ENCODE peak calls at places on chromosomes 4 and X, in five cellular contexts. Q is pancreas, X is ovary, J is WERI-Rb-1, F is uterus. C is an unnamed sample.

GRCh38 chr4:89752932-89753598 is 83.9 kb downstream of the SNCA start:
- DNase-seq in F (peak; percentile 48), X (peak; percentile 48), J (peak; percentile 49), Q (no peak), C (no peak)

GRCh38 chr4:85964298-85964697 is 395.6 kb downstream of the MAPK10 start:
- DNase-seq in F (no peak), J (no peak), Q (no peak), X (no peak), C (no peak)

GRCh38 chr4:155426953-155427352 is 50.2 kb upstream of the MAP9 start:
- DNase-seq in F (no peak), J (no peak), Q (no peak), X (no peak), C (peak; percentile 43)

GRCh38 chr4:89868999-89869589 is 25.6 kb upstream of the MMRN1 start:
- DNase-seq in Q (no peak), J (no peak), X (no peak), F (no peak), C (no peak)

GRCh38 chr4:37540486-37540885 is 145.7 kb downstream of the RELL1 start:
- DNase-seq in Q (no peak), X (no peak), J (no peak), F (no peak), C (no peak)

GRCh38 chr4:133565379-133565778 is 416.3 kb downstream of the PCDH10 start:
- DNase-seq in F (no peak), J (no peak), X (no peak), Q (no peak), C (no peak)

GRCh38 chr4:122503214-122503613 is 46.7 kb upstream of the IL2 start:
- DNase-seq in Q (no peak), F (no peak), X (no peak), J (no peak), C (no peak)

GRCh38 chr4:8916914-8917305 is 45.3 kb upstream of the HMX1 start:
- DNase-seq in Q (no peak), F (no peak), X (no peak), J (no peak), C (no peak)

GRCh38 chr4:125489952-125490690 is 175.4 kb downstream of the FAT4 start:
- DNase-seq in F (no peak), J (no peak), X (no peak), Q (no peak), C (no peak)

GRCh38 chrX:45745479-45745878 is 544.8 kb upstream of the DIPK2B start:
- DNase-seq in F (no peak), X (no peak), Q (no peak), J (no peak), C (no peak)

GRCh38 chrX:150696264-150696789 is 3.1 kb downstream of the MTMR1 start:
- DNase-seq in X (no peak), F (no peak), Q (no peak), J (no peak), C (no peak)

GRCh38 chr4:14566518-14566917 is 435.8 kb upstream of the CPEB2 start:
- DNase-seq in F (no peak), X (no peak), Q (no peak), J (no peak), C (no peak)

GRCh38 chrX:53714580-53715335 is 28.2 kb upstream of the HUWE1 start:
- DNase-seq in J (no peak), Q (no peak), X (no peak), F (no peak), C (peak; percentile 30)

GRCh38 chrX:19280636-19281035 is 63.1 kb upstream of the PDHA1 start:
- DNase-seq in J (no peak), Q (no peak), F (no peak), X (no peak), C (no peak)

GRCh38 chr4:137981277-137981676 is 260.9 kb downstream of the SLC7A11 start:
- DNase-seq in J (no peak), Q (no peak), F (no peak), X (no peak), C (no peak)

GRCh38 chr4:24169956-24170355 is 280.1 kb upstream of the PPARGC1A start:
- DNase-seq in F (no peak), Q (no peak), J (no peak), X (no peak), C (no peak)

GRCh38 chr4:104941661-104942062 is 205.0 kb upstream of the TET2 start:
- DNase-seq in J (no peak), F (no peak), Q (no peak), X (no peak), C (no peak)

GRCh38 chr4:172996571-172997216 is 171.9 kb upstream of the GALNT7 start:
- DNase-seq in X (no peak), Q (no peak), J (no peak), F (no peak), C (no peak)

GRCh38 chrX:133250184-133251080 is 32.3 kb upstream of the TFDP3 start:
- DNase-seq in Q (no peak), F (no peak), J (no peak), X (no peak), C (no peak)

GRCh38 chr4:152360045-152360410 is 175.9 kb downstream of the FBXW7 start:
- DNase-seq in Q (no peak), J (no peak), F (no peak), X (no peak), C (no peak)

GRCh38 chr4:23890369-23891063 is 669 bp upstream of the PPARGC1A start:
- DNase-seq in F (no peak), J (no peak), X (no peak), Q (no peak), C (no peak)

GRCh38 chrX:9352243-9352642 is 112.6 kb upstream of the TBL1X start:
- DNase-seq in Q (no peak), J (no peak), X (no peak), F (no peak), C (no peak)

GRCh38 chr4:58767598-58767997 is 1657.4 kb upstream of the IGFBP7 start:
- DNase-seq in F (no peak), J (no peak), X (no peak), Q (no peak), C (no peak)

GRCh38 chr4:162010362-162010761 is 153.4 kb downstream of the FSTL5 start:
- DNase-seq in X (no peak), Q (no peak), F (no peak), J (no peak), C (no peak)

GRCh38 chrX:109533005-109533404 is 3.6 kb upstream of the NXT2 start:
- DNase-seq in J (no peak), F (no peak), X (no peak), Q (no peak), C (no peak)

GRCh38 chr4:45325112-45325462 is 598.7 kb upstream of the GNPDA2 start:
- DNase-seq in X (no peak), Q (no peak), F (no peak), J (no peak), C (no peak)

GRCh38 chr4:185592845-185593488 is 57.7 kb upstream of the PDLIM3 start:
- DNase-seq in F (no peak), J (no peak), Q (no peak), X (no peak), C (no peak)

GRCh38 chr4:68615699-68616422 is 39.7 kb upstream of the UGT2B17 start:
- DNase-seq in X (no peak), F (no peak), J (no peak), Q (no peak), C (no peak)

GRCh38 chr4:53821179-53821851 is 230.0 kb upstream of the LNX1 start:
- DNase-seq in F (no peak), X (no peak), J (no peak), Q (no peak), C (no peak)

GRCh38 chrX:45623266-45623665 is 422.6 kb upstream of the DIPK2B start:
- DNase-seq in Q (no peak), X (no peak), J (no peak), F (no peak), C (no peak)

GRCh38 chr4:79576480-79576803 is 168.4 kb upstream of the GK2 start:
- DNase-seq in X (no peak), J (peak; percentile 66), Q (no peak), F (no peak), C (no peak)

GRCh38 chr4:79281577-79282359 is 44.1 kb downstream of the NAA11 start:
- DNase-seq in J (no peak), X (no peak), Q (no peak), F (no peak), C (no peak)

GRCh38 chr4:57550143-57550542 is 440.0 kb upstream of the IGFBP7 start:
- DNase-seq in F (no peak), X (no peak), J (no peak), Q (no peak), C (no peak)

GRCh38 chr4:42397256-42397634 is at the start of gene SHISA3:
- DNase-seq in F (no peak), Q (no peak), J (peak; percentile 40), X (no peak), C (no peak)

GRCh38 chrX:79366556-79366887 is 612 bp downstream of the ITM2A start:
- DNase-seq in Q (no peak), J (no peak), X (no peak), F (peak; percentile 12), C (no peak)
- H3K4me3 ChIP-seq in Q (peak overlapping the region; percentile 40), J (no peak overlapping the region), X (peak overlapping the region; percentile 40), F (peak overlapping the region; percentile 41), C (no peak overlapping the region)

GRCh38 chrX:32708542-32708941 is 502.8 kb downstream of the DMD start:
- DNase-seq in X (no peak), Q (no peak), F (no peak), J (no peak), C (no peak)
- H3K27me3 ChIP-seq in X (peaks cover 3% of the 10 kb centered on the region), Q (no peaks in the 10 kb centered on the region), F (no peaks in the 10 kb centered on the region), J (peaks cover 2% of the 10 kb centered on the region), C (no peaks in the 10 kb centered on the region)

DNA sequence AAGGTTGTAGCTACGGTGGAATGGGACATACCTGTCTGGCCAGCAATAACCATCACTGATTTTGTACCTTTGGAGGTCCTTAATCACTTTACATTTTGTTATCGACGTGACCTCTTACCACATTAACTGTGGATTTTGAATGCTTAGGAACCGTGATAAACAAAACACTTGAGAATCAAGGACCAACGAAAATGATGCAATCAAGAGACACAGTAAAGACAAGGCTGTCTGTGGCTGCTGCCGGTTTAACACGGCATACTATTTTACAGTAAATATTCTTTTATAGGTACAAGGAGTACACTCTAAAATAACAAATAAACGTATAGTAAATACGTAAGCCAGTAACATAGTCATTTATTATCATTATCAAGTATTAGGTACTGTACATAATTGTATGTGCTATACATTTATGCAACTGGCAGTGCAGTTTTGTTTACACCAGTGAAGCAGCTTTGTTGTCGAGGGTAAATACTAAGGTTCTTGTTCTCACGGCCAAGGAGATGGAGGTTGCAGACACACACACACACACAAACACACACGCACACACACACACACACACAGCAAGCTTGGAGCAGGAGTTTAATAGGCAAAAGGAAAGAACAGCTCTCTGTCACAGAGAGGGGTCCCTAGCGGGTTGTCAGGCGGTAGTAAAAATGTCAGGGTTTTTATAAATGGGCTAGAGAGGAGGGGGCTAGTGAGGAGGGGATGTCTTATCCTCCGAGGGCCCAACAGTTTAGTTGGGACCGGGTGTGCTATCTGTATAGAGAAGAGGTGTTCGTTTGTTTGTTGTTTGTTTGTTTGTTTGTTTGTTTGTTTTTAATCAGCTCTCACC is 194.7 kb upstream of the CXorf51B start:
- DNase-seq in X (no peak), Q (no peak), F (no peak), J (no peak), C (no peak)
- H3K4me3 ChIP-seq in X (no peak overlapping the region), Q (no peak overlapping the region), F (no peak overlapping the region), J (no peak overlapping the region), C (no peak overlapping the region)

DNA sequence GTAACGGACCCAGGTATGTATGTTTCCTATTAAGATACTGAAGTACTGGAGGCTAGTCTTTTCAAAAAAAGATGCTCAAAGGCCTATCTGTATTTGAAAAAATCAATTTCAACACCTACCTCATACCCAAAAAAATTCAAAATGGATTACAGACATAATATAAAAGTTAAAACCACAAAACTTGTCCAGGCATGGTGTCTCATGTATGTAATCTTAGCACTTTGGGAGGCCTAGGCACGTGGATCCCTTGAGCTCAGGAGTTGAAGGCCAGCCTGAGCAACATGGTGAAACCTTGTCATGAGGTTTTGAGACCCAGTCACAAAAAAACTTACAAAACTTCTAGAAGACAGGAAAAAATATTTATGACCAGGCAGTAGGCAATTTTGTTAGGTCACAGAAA is 16.7 kb downstream of the RBMX start:
- DNase-seq in Q (no peak), X (no peak), F (no peak), J (no peak), C (no peak)
- H3K27me3 ChIP-seq in Q (no peaks in the 10 kb centered on the region), X (no peaks in the 10 kb centered on the region), F (no peaks in the 10 kb centered on the region), J (no peaks in the 10 kb centered on the region), C (no peaks in the 10 kb centered on the region)

C was measured in Caco-2.